ENCODE peak calls at places on chromosomes 6 and 20, in five cellular contexts. O is EH; M is osteocyte; J is bronchial epithelial cell; P is stimulated activated CD4-positive, alpha-beta T cell treated with anti-CD3 and anti-CD28 coated beads, TNF-alpha, amount 100 ng/mL, for 48 hours. S is an unnamed sample.

GRCh38 chr6:107576852-107577251 is 86.9 kb downstream of the SOBP start:
- DNase-seq in J (peak; percentile 85), O (peak; percentile 32), M (no peak), P (no peak), S (no peak)

GRCh38 chr20:37392441-37393195 is 46.7 kb downstream of the SRC start:
- DNase-seq in P (no peak), O (peak; percentile 29), M (no peak), J (no peak), S (no peak)

GRCh38 chr20:408843-409696 is 971 bp downstream of the RBCK1 start:
- DNase-seq in O (peak; percentile 38), M (no peak), J (no peak), P (no peak), S (peak; percentile 44)

GRCh38 chr6:7106752-7107577 is 796 bp upstream of the RREB1 start:
- DNase-seq in M (no peak), J (no peak), P (no peak), O (peak; percentile 58), S (no peak)

GRCh38 chr6:37566209-37566859 is 66.6 kb upstream of the CCDC167 start:
- DNase-seq in J (no peak), M (peak; percentile 91), O (peak; percentile 40), P (peak; percentile 57), S (no peak)

GRCh38 chr6:144939926-144940325 is 654.8 kb downstream of the UTRN start:
- DNase-seq in J (peak; percentile 17), M (no peak), O (peak; percentile 59), P (no peak), S (no peak)

GRCh38 chr20:45036044-45036755 is 64.7 kb downstream of the KCNS1 start:
- DNase-seq in M (no peak), P (peak; percentile 37), J (peak; percentile 80), O (peak; percentile 91), S (no peak)

GRCh38 chr6:143971453-143971852 is 36.6 kb downstream of the PLAGL1 start:
- DNase-seq in O (peak; percentile 24), M (no peak), P (no peak), J (no peak), S (no peak)

GRCh38 chr6:89082439-89082838 is 1.9 kb downstream of the PNRC1 start:
- DNase-seq in J (peak; percentile 52), M (no peak), O (peak; percentile 26), P (no peak), S (no peak)

GRCh38 chr6:87929843-87930288 is 117.8 kb upstream of the SPACA1 start:
- DNase-seq in O (peak; percentile 83), J (peak; percentile 73), M (peak; percentile 88), P (peak; percentile 41), S (peak; percentile 45)

GRCh38 chr20:57883761-57884160 is 173.9 kb upstream of the PMEPA1 start:
- DNase-seq in O (no peak), P (no peak), J (no peak), M (no peak), S (no peak)

GRCh38 chr6:31900917-31901414 is 920 bp downstream of the ZBTB12 start:
- DNase-seq in P (no peak), J (no peak), O (no peak), M (no peak), S (no peak)

GRCh38 chr20:8780926-8781325 is 288.0 kb upstream of the PLCB4 start:
- DNase-seq in P (no peak), M (no peak), J (no peak), O (no peak), S (peak; percentile 18)

GRCh38 chr6:113306552-113307145 is 550.5 kb upstream of the MARCKS start:
- DNase-seq in O (peak; percentile 21), M (no peak), P (peak; percentile 21), J (peak; percentile 86), S (no peak)

GRCh38 chr6:167296902-167297301 is 5.8 kb downstream of the UNC93A start:
- DNase-seq in P (no peak), J (no peak), M (no peak), O (no peak), S (no peak)

GRCh38 chr6:38350882-38351281 is 288.8 kb downstream of the BTBD9 start:
- DNase-seq in P (no peak), O (peak; percentile 73), J (no peak), M (no peak), S (no peak)

GRCh38 chr6:116049381-116049780 is 11.3 kb downstream of the FRK start:
- DNase-seq in J (no peak), M (no peak), O (no peak), P (no peak), S (no peak)

GRCh38 chr6:160767019-160767646 is 65.1 kb downstream of the PLG start:
- DNase-seq in O (no peak), J (peak; percentile 57), P (peak; percentile 33), M (peak; percentile 88), S (no peak)

GRCh38 chr6:4352731-4353130 is 217.4 kb upstream of the ECI2 start:
- DNase-seq in O (peak; percentile 34), P (no peak), M (peak; percentile 36), J (no peak), S (no peak)

GRCh38 chr20:4858000-4858399 is 136.3 kb downstream of the PRND start:
- DNase-seq in P (no peak), M (peak; percentile 51), O (no peak), J (no peak), S (no peak)

GRCh38 chr6:51857134-51857533 is 230.3 kb downstream of the PKHD1 start:
- DNase-seq in J (no peak), O (no peak), M (no peak), P (no peak), S (no peak)

GRCh38 chr6:132204606-132205005 is 196.7 kb downstream of the MOXD1 start:
- DNase-seq in O (peak; percentile 57), J (no peak), P (no peak), M (no peak), S (no peak)

GRCh38 chr6:141906569-141907080 is 226.1 kb upstream of the GJE1 start:
- DNase-seq in O (no peak), J (no peak), P (no peak), M (no peak), S (no peak)

GRCh38 chr20:23449400-23449799 is 3.3 kb downstream of the CST11 start:
- DNase-seq in M (no peak), J (peak; percentile 36), P (no peak), O (peak; percentile 6), S (no peak)

GRCh38 chr20:36876473-36876833 is 515 bp downstream of the TLDC2 start:
- DNase-seq in M (no peak), O (no peak), J (no peak), P (no peak), S (no peak)

GRCh38 chr20:57088436-57088835 is 178.0 kb downstream of the BMP7 start:
- DNase-seq in P (no peak), O (peak; percentile 36), M (no peak), J (no peak), S (no peak)

GRCh38 chr6:167153523-167153959 is 4.2 kb downstream of the GPR31 start:
- DNase-seq in O (no peak), P (no peak), M (no peak), J (peak; percentile 12), S (no peak)

GRCh38 chr6:157285422-157285779 is 37.9 kb downstream of the TMEM242 start:
- DNase-seq in M (no peak), O (no peak), J (no peak), P (no peak), S (no peak)

GRCh38 chr6:144378437-144378836 is 93.3 kb downstream of the UTRN start:
- DNase-seq in M (no peak), J (peak; percentile 51), O (peak; percentile 33), P (no peak), S (no peak)

GRCh38 chr6:170074435-170074834 is 216.4 kb downstream of the DLL1 start:
- DNase-seq in P (no peak), J (no peak), M (no peak), O (no peak), S (no peak)

GRCh38 chr6:143901885-143902708 is 37.8 kb downstream of the ZC2HC1B start:
- DNase-seq in O (peak; percentile 3), P (no peak), J (no peak), M (no peak), S (no peak)

GRCh38 chr6:163263196-163263595 is 151.3 kb upstream of the QKI start:
- DNase-seq in O (no peak), M (no peak), J (no peak), P (no peak), S (no peak)